ENCODE peak calls at places on chromosomes 5 and 9, in six cellular contexts. K is neuronal stem cell, L is H9, A is IMR-90, I is mesenchymal stem cell, M is H1. D is an unnamed sample.

GRCh38 chr9:128169492-128169891 is 9.4 kb downstream of the BBLN start:
- DNase-seq in K (no peak), L (no peak), A (no peak), I (no peak), M (no peak), D (no peak)

GRCh38 chr9:119365291-119366027 is 3.8 kb downstream of the BRINP1 start:
- DNase-seq in K (peak), L (peak), A (no peak), I (peak), M (peak), D (peak)

GRCh38 chr5:115098041-115098702 is 71.5 kb downstream of the TRIM36 start:
- DNase-seq in K (peak), L (no peak), A (peak), I (peak), M (no peak), D (peak)

GRCh38 chr9:35001803-35002502 is 12.4 kb downstream of the DNAJB5 start:
- DNase-seq in K (no peak), L (no peak), A (peak), I (no peak), M (no peak), D (peak)

GRCh38 chr9:93197670-93198069 is 13.7 kb downstream of the WNK2 start:
- DNase-seq in K (no peak), L (no peak), A (no peak), I (no peak), M (no peak), D (peak)

GRCh38 chr5:158492850-158493249 is 606.9 kb downstream of the EBF1 start:
- DNase-seq in K (no peak), L (no peak), A (no peak), I (peak), M (no peak), D (no peak)

GRCh38 chr9:119868694-119869093 is 499.5 kb upstream of the BRINP1 start:
- DNase-seq in K (no peak), L (no peak), A (no peak), I (no peak), M (no peak), D (no peak)

GRCh38 chr5:79357401-79357800 is 121.5 kb downstream of the JMY start:
- DNase-seq in K (no peak), L (no peak), A (peak), I (no peak), M (no peak), D (no peak)

GRCh38 chr5:180172447-180173197 is 36.4 kb downstream of the RASGEF1C start:
- DNase-seq in K (no peak), L (no peak), A (no peak), I (no peak), M (no peak), D (no peak)

GRCh38 chr5:168368854-168369253 is 77.4 kb downstream of the WWC1 start:
- DNase-seq in K (no peak), L (no peak), A (no peak), I (no peak), M (no peak), D (no peak)

GRCh38 chr5:69416699-69417098 is 1.8 kb downstream of the MARVELD2 start:
- DNase-seq in K (no peak), L (no peak), A (no peak), I (no peak), M (no peak), D (no peak)

GRCh38 chr5:79640571-79641055 is 28.4 kb downstream of the TENT2 start:
- DNase-seq in K (no peak), L (no peak), A (peak), I (peak), M (no peak), D (no peak)

GRCh38 chr5:56475689-56476486 is 242.8 kb upstream of the ANKRD55 start:
- DNase-seq in K (no peak), L (no peak), A (peak), I (no peak), M (no peak), D (no peak)

GRCh38 chr5:108545301-108545700 is 163.4 kb upstream of the FBXL17 start:
- DNase-seq in K (no peak), L (no peak), A (no peak), I (no peak), M (no peak), D (no peak)

GRCh38 chr5:109100971-109101370 is 308.8 kb downstream of the PJA2 start:
- DNase-seq in K (no peak), L (no peak), A (peak), I (no peak), M (no peak), D (no peak)

GRCh38 chr5:42641321-42642005 is 115.2 kb upstream of the CCDC152 start:
- DNase-seq in K (no peak), L (no peak), A (no peak), I (no peak), M (no peak), D (peak)

GRCh38 chr5:140632366-140633080 is 452 bp downstream of the CD14 start:
- DNase-seq in K (no peak), L (no peak), A (peak), I (no peak), M (no peak), D (peak)

GRCh38 chr9:115157245-115157674 is 39.3 kb upstream of the TNC start:
- DNase-seq in K (no peak), L (no peak), A (peak), I (peak), M (no peak), D (peak)

GRCh38 chr9:135901826-135902225 is 5.5 kb downstream of the CAMSAP1 start:
- DNase-seq in K (no peak), L (no peak), A (no peak), I (no peak), M (no peak), D (no peak)

GRCh38 chr5:139061274-139061673 is 136.9 kb downstream of the SIL1 start:
- DNase-seq in K (no peak), L (no peak), A (peak), I (peak), M (no peak), D (peak)

GRCh38 chr5:73019766-73020165 is 63.9 kb downstream of the FCHO2 start:
- DNase-seq in K (no peak), L (no peak), A (no peak), I (no peak), M (no peak), D (peak)

GRCh38 chr5:79261907-79262306 is 26.0 kb downstream of the JMY start:
- DNase-seq in K (no peak), L (no peak), A (no peak), I (no peak), M (no peak), D (no peak)

GRCh38 chr5:135072357-135073247 is 38.6 kb upstream of the PITX1 start:
- DNase-seq in K (no peak), L (peak), A (no peak), I (no peak), M (peak), D (peak)

GRCh38 chr9:80320916-80321315 is 749.2 kb downstream of the TLE4 start:
- DNase-seq in K (no peak), L (no peak), A (peak), I (peak), M (no peak), D (no peak)

GRCh38 chr9:136324501-136325300 is 2.6 kb upstream of the GPSM1 start:
- DNase-seq in K (no peak), L (no peak), A (no peak), I (no peak), M (no peak), D (no peak)

GRCh38 chr9:107131108-107131799 is 151.8 kb upstream of the RAD23B start:
- DNase-seq in K (peak), L (peak), A (no peak), I (no peak), M (no peak), D (no peak)

GRCh38 chr9:4762889-4763521 is 22.0 kb upstream of the AK3 start:
- DNase-seq in K (peak), L (peak), A (no peak), I (peak), M (peak), D (peak)

GRCh38 chr9:78668148-78668825 is 371.4 kb downstream of the PSAT1 start:
- DNase-seq in K (no peak), L (no peak), A (no peak), I (no peak), M (no peak), D (peak)

GRCh38 chr5:92378961-92379611 is 996.0 kb upstream of the ARRDC3 start:
- DNase-seq in K (no peak), L (peak), A (peak), I (peak), M (peak), D (no peak)

GRCh38 chr9:123948290-123948689 is 18.4 kb upstream of the DENND1A start:
- DNase-seq in K (no peak), L (no peak), A (no peak), I (no peak), M (no peak), D (no peak)

GRCh38 chr5:22896155-22896554 is 43.0 kb upstream of the CDH12 start:
- DNase-seq in K (no peak), L (no peak), A (no peak), I (no peak), M (no peak), D (no peak)

GRCh38 chr5:42784132-42784531 is 27.5 kb downstream of the CCDC152 start:
- DNase-seq in K (no peak), L (no peak), A (no peak), I (no peak), M (no peak), D (no peak)

GRCh38 chr9:128175743-128176142 is 15.6 kb downstream of the CIZ1 start:
- DNase-seq in K (no peak), L (no peak), A (no peak), I (no peak), M (no peak), D (peak)

DNA sequence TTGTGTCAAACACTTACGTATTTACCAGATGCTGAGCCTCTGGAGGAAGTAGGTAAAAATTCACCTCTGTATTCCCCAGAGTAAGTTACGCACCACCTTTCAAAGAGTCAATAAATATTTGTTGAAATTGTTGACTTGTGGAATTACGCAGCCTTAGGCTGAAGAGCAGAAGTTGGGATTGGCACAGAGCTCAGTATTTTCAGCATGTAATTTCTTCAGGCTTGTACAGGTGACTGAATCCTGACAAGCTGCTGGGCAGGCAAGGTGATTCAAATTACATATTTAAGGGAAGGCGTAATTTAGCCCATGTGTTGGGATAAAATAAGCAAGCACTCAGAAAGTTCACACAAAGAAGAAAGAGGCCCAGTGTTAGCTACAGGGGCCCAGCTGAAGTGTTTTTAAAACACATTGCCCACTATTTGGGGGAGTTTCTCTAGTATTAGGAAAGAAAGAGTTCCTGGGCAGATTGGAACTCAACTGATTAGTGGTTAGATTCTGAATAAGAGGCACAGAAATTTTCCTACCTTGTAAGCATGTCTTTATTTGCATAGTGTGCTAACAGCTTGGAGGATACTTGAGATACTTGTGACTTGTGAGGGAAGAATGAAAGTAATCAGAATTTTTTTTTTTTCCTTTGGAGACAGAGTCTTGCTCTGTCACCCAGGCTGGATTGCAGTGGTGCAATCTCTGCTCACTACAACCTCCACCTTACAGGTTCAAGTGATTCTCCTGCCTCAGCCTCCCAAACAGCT is 165.3 kb upstream of the FBXL7 start:
- DNase-seq in K (no peak), L (no peak), A (no peak), I (no peak), M (no peak), D (peak)
- H4K91ac ChIP-seq in K (no peak), L (no peak), A (no peak), I (no peak), M (no peak), D (no peak)

GRCh38 chr5:1751026-1751863 is 48.4 kb downstream of the MRPL36 start:
- DNase-seq in K (no peak), L (peak), A (no peak), I (no peak), M (peak), D (no peak)
- H4K91ac ChIP-seq in K (no peak), L (no peak), A (no peak), I (no peak), M (no peak), D (no peak)

GRCh38 chr9:113991714-113992113 is 86.4 kb downstream of the AMBP start:
- DNase-seq in K (no peak), L (no peak), A (no peak), I (no peak), M (no peak), D (no peak)

GRCh38 chr9:113992994-113993393 is 85.1 kb downstream of the AMBP start:
- DNase-seq in K (no peak), L (no peak), A (no peak), I (no peak), M (no peak), D (no peak)

GRCh38 chr9:113995963-113996362 is 82.1 kb downstream of the AMBP start:
- DNase-seq in K (no peak), L (no peak), A (no peak), I (no peak), M (no peak), D (no peak)

GRCh38 chr9:113992276-113992951 is 85.7 kb downstream of the AMBP start:
- DNase-seq in K (no peak), L (no peak), A (no peak), I (no peak), M (no peak), D (no peak)

GRCh38 chr9:113993838-113994540 is 84.1 kb downstream of the AMBP start:
- DNase-seq in K (no peak), L (no peak), A (peak), I (no peak), M (no peak), D (no peak)
- H4K91ac ChIP-seq in K (no peak), L (no peak), A (no peak), I (peak), M (no peak), D (no peak)

GRCh38 chr5:128684951-128685350 is 146.9 kb upstream of the FBN2 start:
- DNase-seq in K (no peak), L (no peak), A (peak), I (no peak), M (no peak), D (no peak)

GRCh38 chr5:128682669-128683068 is 144.6 kb upstream of the FBN2 start:
- DNase-seq in K (no peak), L (no peak), A (no peak), I (no peak), M (no peak), D (no peak)

GRCh38 chr5:128681764-128682664 is 144.0 kb upstream of the FBN2 start:
- DNase-seq in K (no peak), L (no peak), A (no peak), I (no peak), M (no peak), D (peak)

GRCh38 chr5:128693779-128694178 is 155.7 kb upstream of the FBN2 start:
- DNase-seq in K (no peak), L (no peak), A (peak), I (peak), M (no peak), D (no peak)

DNA sequence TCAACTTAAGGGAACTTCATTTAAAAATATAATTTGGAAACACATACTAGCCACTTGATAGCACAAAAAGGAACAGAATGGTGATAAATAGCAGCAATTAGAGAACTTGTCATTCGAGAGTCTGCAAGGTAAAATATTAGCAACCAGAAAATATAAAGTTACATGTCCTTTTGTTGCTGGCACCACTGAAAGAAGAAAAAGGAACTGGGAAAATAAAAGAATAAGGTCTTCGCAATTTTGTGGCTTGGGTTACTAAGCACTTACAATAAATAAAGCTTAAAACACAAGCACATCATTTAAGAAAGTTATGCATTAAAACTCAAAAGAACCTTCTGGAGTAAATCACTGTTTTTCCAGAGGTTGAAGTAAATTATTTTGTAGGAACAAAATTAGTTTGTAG is 149.9 kb upstream of the FBN2 start:
- DNase-seq in K (no peak), L (no peak), A (no peak), I (no peak), M (no peak), D (no peak)
- H4K91ac ChIP-seq in K (no peak), L (no peak), A (no peak), I (no peak), M (no peak), D (no peak)

DNA sequence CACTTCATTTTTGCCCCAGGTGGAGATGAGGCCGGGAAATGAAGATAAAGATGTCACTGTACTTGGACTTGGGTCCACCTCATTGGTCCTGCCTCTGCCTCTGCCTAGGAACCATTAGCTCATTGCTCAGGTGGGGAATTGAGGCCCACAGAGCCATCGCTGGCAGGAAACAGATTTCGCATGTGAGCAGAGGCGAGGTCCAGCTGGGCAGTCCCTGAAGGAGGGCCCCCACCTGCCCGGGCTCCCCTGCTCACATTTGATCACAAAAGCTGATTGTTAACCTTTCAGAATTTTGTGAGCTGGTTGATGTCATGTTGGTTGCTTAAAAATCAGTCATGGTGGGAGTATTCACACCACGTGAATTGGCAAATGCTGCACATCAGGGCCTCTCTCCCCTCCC is 273.8 kb upstream of the MVB12B start:
- DNase-seq in K (no peak), L (no peak), A (no peak), I (no peak), M (no peak), D (no peak)
- H4K91ac ChIP-seq in K (no peak), L (no peak), A (no peak), I (no peak), M (no peak), D (no peak)